ENCODE peak calls at places on chromosomes 1 and 21, in five cellular contexts. One of them, this sample, is unnamed.

GRCh38 chr1:178006043-178006442 is 36.2 kb upstream of the SEC16B start:
- DNase-seq in fibroblast of lung: no peak
- DNase-seq in BJ: no peak
- DNase-seq in CD8-positive, alpha-beta memory T cell: no peak
- DNase-seq in aorta: no peak
- DNase-seq in this sample: no peak

GRCh38 chr21:43899307-43900077 is 34.5 kb downstream of the AGPAT3 start:
- DNase-seq in fibroblast of lung: no peak
- DNase-seq in BJ: no peak
- DNase-seq in CD8-positive, alpha-beta memory T cell: no peak
- DNase-seq in aorta: peak
- DNase-seq in this sample: no peak

GRCh38 chr21:45228171-45228641 is 59.5 kb downstream of the POFUT2 start:
- DNase-seq in fibroblast of lung: peak
- DNase-seq in BJ: peak
- DNase-seq in CD8-positive, alpha-beta memory T cell: peak
- DNase-seq in aorta: peak
- DNase-seq in this sample: peak

GRCh38 chr1:87804128-87804527 is 475.4 kb downstream of the LMO4 start:
- DNase-seq in fibroblast of lung: no peak
- DNase-seq in BJ: no peak
- DNase-seq in CD8-positive, alpha-beta memory T cell: no peak
- DNase-seq in aorta: no peak
- DNase-seq in this sample: no peak

GRCh38 chr1:233884461-233885151 is 19.9 kb upstream of the SLC35F3 start:
- DNase-seq in fibroblast of lung: no peak
- DNase-seq in BJ: no peak
- DNase-seq in CD8-positive, alpha-beta memory T cell: no peak
- DNase-seq in aorta: no peak
- DNase-seq in this sample: no peak

GRCh38 chr1:40770296-40771070 is 13.1 kb upstream of the KCNQ4 start:
- DNase-seq in fibroblast of lung: no peak
- DNase-seq in BJ: no peak
- DNase-seq in CD8-positive, alpha-beta memory T cell: no peak
- DNase-seq in aorta: no peak
- DNase-seq in this sample: no peak

GRCh38 chr1:29465755-29466154 is 229.4 kb downstream of the PTPRU start:
- DNase-seq in fibroblast of lung: peak
- DNase-seq in BJ: no peak
- DNase-seq in CD8-positive, alpha-beta memory T cell: no peak
- DNase-seq in aorta: no peak
- DNase-seq in this sample: peak

GRCh38 chr1:194297999-194298598 is 1111.7 kb upstream of the B3GALT2 start:
- DNase-seq in fibroblast of lung: peak
- DNase-seq in BJ: no peak
- DNase-seq in CD8-positive, alpha-beta memory T cell: no peak
- DNase-seq in aorta: no peak
- DNase-seq in this sample: no peak

GRCh38 chr1:25821630-25822091 is 1.9 kb downstream of the MTFR1L start:
- DNase-seq in fibroblast of lung: peak
- DNase-seq in BJ: no peak
- DNase-seq in CD8-positive, alpha-beta memory T cell: no peak
- DNase-seq in aorta: no peak
- DNase-seq in this sample: no peak

GRCh38 chr1:16286122-16286521 is 49.1 kb upstream of the CPLANE2 start:
- DNase-seq in fibroblast of lung: no peak
- DNase-seq in BJ: no peak
- DNase-seq in CD8-positive, alpha-beta memory T cell: no peak
- DNase-seq in aorta: no peak
- DNase-seq in this sample: no peak

GRCh38 chr1:40232444-40232843 is 15.3 kb upstream of the TMCO2 start:
- DNase-seq in fibroblast of lung: no peak
- DNase-seq in BJ: no peak
- DNase-seq in CD8-positive, alpha-beta memory T cell: peak
- DNase-seq in aorta: no peak
- DNase-seq in this sample: no peak

GRCh38 chr21:32771134-32771523 is 426 bp downstream of the PAXBP1 start:
- DNase-seq in fibroblast of lung: peak
- DNase-seq in BJ: no peak
- DNase-seq in CD8-positive, alpha-beta memory T cell: peak
- DNase-seq in aorta: peak
- DNase-seq in this sample: no peak

GRCh38 chr1:26189751-26190275 is 589 bp upstream of the CATSPER4 start:
- DNase-seq in fibroblast of lung: no peak
- DNase-seq in BJ: no peak
- DNase-seq in CD8-positive, alpha-beta memory T cell: no peak
- DNase-seq in aorta: no peak
- DNase-seq in this sample: no peak

GRCh38 chr1:24165500-24165899 is 21.6 kb downstream of the IFNLR1 start:
- DNase-seq in fibroblast of lung: no peak
- DNase-seq in BJ: no peak
- DNase-seq in CD8-positive, alpha-beta memory T cell: no peak
- DNase-seq in aorta: no peak
- DNase-seq in this sample: no peak

GRCh38 chr1:80054129-80054528 is 1047.6 kb upstream of the ADGRL4 start:
- DNase-seq in fibroblast of lung: peak
- DNase-seq in BJ: peak
- DNase-seq in CD8-positive, alpha-beta memory T cell: peak
- DNase-seq in aorta: no peak
- DNase-seq in this sample: peak

GRCh38 chr21:45534591-45535331 is 7.5 kb downstream of the SLC19A1 start:
- DNase-seq in fibroblast of lung: peak
- DNase-seq in BJ: no peak
- DNase-seq in CD8-positive, alpha-beta memory T cell: peak
- DNase-seq in aorta: peak
- DNase-seq in this sample: no peak

GRCh38 chr1:169759038-169759437 is 25.2 kb upstream of the SELE start:
- DNase-seq in fibroblast of lung: no peak
- DNase-seq in BJ: no peak
- DNase-seq in CD8-positive, alpha-beta memory T cell: no peak
- DNase-seq in aorta: no peak
- DNase-seq in this sample: no peak

GRCh38 chr1:58500036-58500435 is 46.5 kb downstream of the OMA1 start:
- DNase-seq in fibroblast of lung: no peak
- DNase-seq in BJ: no peak
- DNase-seq in CD8-positive, alpha-beta memory T cell: no peak
- DNase-seq in aorta: no peak
- DNase-seq in this sample: no peak

GRCh38 chr1:117685936-117686806 is 80.3 kb downstream of the TENT5C start:
- DNase-seq in fibroblast of lung: no peak
- DNase-seq in BJ: no peak
- DNase-seq in CD8-positive, alpha-beta memory T cell: no peak
- DNase-seq in aorta: no peak
- DNase-seq in this sample: no peak

GRCh38 chr1:15423355-15424077 is 13.8 kb downstream of the EFHD2 start:
- DNase-seq in fibroblast of lung: no peak
- DNase-seq in BJ: no peak
- DNase-seq in CD8-positive, alpha-beta memory T cell: no peak
- DNase-seq in aorta: no peak
- DNase-seq in this sample: no peak

GRCh38 chr1:21869620-21870121 is 57.6 kb downstream of the LDLRAD2 start:
- DNase-seq in fibroblast of lung: peak
- DNase-seq in BJ: peak
- DNase-seq in CD8-positive, alpha-beta memory T cell: no peak
- DNase-seq in aorta: peak
- DNase-seq in this sample: peak

GRCh38 chr1:92995420-92996130 is 34.3 kb upstream of the DIPK1A start:
- DNase-seq in fibroblast of lung: no peak
- DNase-seq in BJ: no peak
- DNase-seq in CD8-positive, alpha-beta memory T cell: no peak
- DNase-seq in aorta: no peak
- DNase-seq in this sample: no peak

GRCh38 chr1:162144853-162145252 is 75.4 kb downstream of the NOS1AP start:
- DNase-seq in fibroblast of lung: no peak
- DNase-seq in BJ: no peak
- DNase-seq in CD8-positive, alpha-beta memory T cell: no peak
- DNase-seq in aorta: no peak
- DNase-seq in this sample: no peak

GRCh38 chr21:45154511-45155508 is 80.4 kb downstream of the ADARB1 start:
- DNase-seq in fibroblast of lung: peak
- DNase-seq in BJ: no peak
- DNase-seq in CD8-positive, alpha-beta memory T cell: no peak
- DNase-seq in aorta: peak
- DNase-seq in this sample: peak

GRCh38 chr1:91513160-91513559 is 12.5 kb downstream of the CDC7 start:
- DNase-seq in fibroblast of lung: peak
- DNase-seq in BJ: no peak
- DNase-seq in CD8-positive, alpha-beta memory T cell: no peak
- DNase-seq in aorta: no peak
- DNase-seq in this sample: no peak

GRCh38 chr1:26862781-26863676 is at the start of gene SFN:
- DNase-seq in fibroblast of lung: no peak
- DNase-seq in BJ: no peak
- DNase-seq in CD8-positive, alpha-beta memory T cell: peak
- DNase-seq in aorta: no peak
- DNase-seq in this sample: no peak

GRCh38 chr1:172663726-172664125 is 4.8 kb downstream of the FASLG start:
- DNase-seq in fibroblast of lung: peak
- DNase-seq in BJ: no peak
- DNase-seq in CD8-positive, alpha-beta memory T cell: no peak
- DNase-seq in aorta: no peak
- DNase-seq in this sample: no peak

GRCh38 chr1:179445593-179445992 is 79.8 kb downstream of the AXDND1 start:
- DNase-seq in fibroblast of lung: no peak
- DNase-seq in BJ: no peak
- DNase-seq in CD8-positive, alpha-beta memory T cell: no peak
- DNase-seq in aorta: no peak
- DNase-seq in this sample: no peak

GRCh38 chr1:38376577-38376976 is 330.0 kb upstream of the POU3F1 start:
- DNase-seq in fibroblast of lung: no peak
- DNase-seq in BJ: no peak
- DNase-seq in CD8-positive, alpha-beta memory T cell: no peak
- DNase-seq in aorta: no peak
- DNase-seq in this sample: no peak

GRCh38 chr1:100578201-100578600 is 40.3 kb downstream of the GPR88 start:
- DNase-seq in fibroblast of lung: no peak
- DNase-seq in BJ: no peak
- DNase-seq in CD8-positive, alpha-beta memory T cell: no peak
- DNase-seq in aorta: no peak
- DNase-seq in this sample: no peak

GRCh38 chr1:45050931-45051748 is 39.1 kb downstream of the UROD start:
- DNase-seq in fibroblast of lung: no peak
- DNase-seq in BJ: no peak
- DNase-seq in CD8-positive, alpha-beta memory T cell: no peak
- DNase-seq in aorta: no peak
- DNase-seq in this sample: no peak

GRCh38 chr1:160411231-160411630 is 10.9 kb downstream of the VANGL2 start:
- DNase-seq in fibroblast of lung: no peak
- DNase-seq in BJ: no peak
- DNase-seq in CD8-positive, alpha-beta memory T cell: no peak
- DNase-seq in aorta: no peak
- DNase-seq in this sample: no peak
- H3K4me3 ChIP-seq in fibroblast of lung: no peak
- H3K4me3 ChIP-seq in BJ: no peak
- H3K4me3 ChIP-seq in CD8-positive, alpha-beta memory T cell: no peak
- H3K4me3 ChIP-seq in aorta: no peak
- H3K4me3 ChIP-seq in this sample: no peak

GRCh38 chr1:150256193-150256548 is 1.4 kb upstream of the CA14 start:
- DNase-seq in fibroblast of lung: no peak
- DNase-seq in BJ: no peak
- DNase-seq in CD8-positive, alpha-beta memory T cell: no peak
- DNase-seq in aorta: no peak
- DNase-seq in this sample: no peak
- H3K4me3 ChIP-seq in fibroblast of lung: no peak
- H3K4me3 ChIP-seq in BJ: no peak
- H3K4me3 ChIP-seq in CD8-positive, alpha-beta memory T cell: no peak
- H3K4me3 ChIP-seq in aorta: no peak
- H3K4me3 ChIP-seq in this sample: no peak

GRCh38 chr1:1460540-1461130 is 10.9 kb upstream of the ATAD3B start:
- DNase-seq in fibroblast of lung: no peak
- DNase-seq in BJ: no peak
- DNase-seq in CD8-positive, alpha-beta memory T cell: no peak
- DNase-seq in aorta: no peak
- DNase-seq in this sample: no peak

GRCh38 chr1:1463312-1463711 is 8.3 kb upstream of the ATAD3B start:
- DNase-seq in fibroblast of lung: no peak
- DNase-seq in BJ: no peak
- DNase-seq in CD8-positive, alpha-beta memory T cell: no peak
- DNase-seq in aorta: no peak
- DNase-seq in this sample: no peak

GRCh38 chr1:1461721-1462317 is 9.7 kb upstream of the ATAD3B start:
- DNase-seq in fibroblast of lung: no peak
- DNase-seq in BJ: no peak
- DNase-seq in CD8-positive, alpha-beta memory T cell: no peak
- DNase-seq in aorta: no peak
- DNase-seq in this sample: no peak

GRCh38 chr1:1462318-1462966 is 9.1 kb upstream of the ATAD3B start:
- DNase-seq in fibroblast of lung: no peak
- DNase-seq in BJ: peak
- DNase-seq in CD8-positive, alpha-beta memory T cell: no peak
- DNase-seq in aorta: no peak
- DNase-seq in this sample: peak
- H3K4me3 ChIP-seq in fibroblast of lung: no peak
- H3K4me3 ChIP-seq in BJ: no peak
- H3K4me3 ChIP-seq in CD8-positive, alpha-beta memory T cell: no peak
- H3K4me3 ChIP-seq in aorta: no peak
- H3K4me3 ChIP-seq in this sample: no peak

DNA sequence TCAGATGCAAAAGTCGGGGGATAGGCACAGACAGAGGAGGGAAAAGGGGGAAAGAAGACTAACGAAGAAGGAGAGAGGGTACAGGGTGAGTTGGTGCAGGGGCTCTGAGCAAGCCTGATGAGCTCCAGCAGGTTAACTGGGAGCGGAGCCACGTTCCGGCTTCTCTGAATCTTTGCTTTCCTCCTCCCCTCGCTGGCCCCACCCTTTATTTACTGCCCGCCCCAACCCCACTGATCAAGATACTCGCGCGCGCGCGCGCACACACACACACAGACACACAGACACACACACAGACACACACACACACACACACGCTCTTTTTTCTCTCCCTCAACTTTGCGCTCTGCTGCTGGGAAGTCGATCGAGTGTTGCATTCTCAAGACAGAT is at the start of gene GRIK1:
- DNase-seq in fibroblast of lung: peak
- DNase-seq in BJ: no peak
- DNase-seq in CD8-positive, alpha-beta memory T cell: no peak
- DNase-seq in aorta: no peak
- DNase-seq in this sample: no peak
- H3K4me3 ChIP-seq in fibroblast of lung: peak
- H3K4me3 ChIP-seq in BJ: no peak
- H3K4me3 ChIP-seq in CD8-positive, alpha-beta memory T cell: no peak
- H3K4me3 ChIP-seq in aorta: peak
- H3K4me3 ChIP-seq in this sample: no peak

This sample was measured in HFF-Myc.